ENCODE peak calls at places on chromosomes 7 and 10, in nine cellular contexts. I, W, P, L, H, C, M, O and G are unnamed samples.

GRCh38 chr7:22811746-22812280 is 10.8 kb downstream of the TOMM7 start:
- DNase-seq in I (no peak), W (no peak), P (no peak), L (no peak), H (no peak), C (no peak), M (no peak), O (no peak), G (no peak)

GRCh38 chr10:122642726-122643605 is 56.7 kb downstream of the C10orf120 start:
- DNase-seq in I (no peak), W (no peak), P (no peak), L (no peak), H (no peak), C (no peak), M (peak; percentile 70), O (no peak), G (no peak)

GRCh38 chr7:142812437-142813215 is 41.9 kb downstream of the PRSS2 start:
- DNase-seq in I (no peak), W (no peak), P (no peak), L (no peak), H (no peak), C (no peak), M (no peak), O (no peak), G (no peak)

GRCh38 chr10:110425684-110426293 is 71.9 kb upstream of the DUSP5 start:
- DNase-seq in I (no peak), W (no peak), P (no peak), L (no peak), H (no peak), C (peak; percentile 86), M (no peak), O (no peak), G (no peak)

GRCh38 chr10:70804424-70804814 is 11.3 kb upstream of the SGPL1 start:
- DNase-seq in I (no peak), W (no peak), P (no peak), L (no peak), H (no peak), C (peak; percentile 84), M (no peak), O (no peak), G (no peak)

GRCh38 chr10:62733654-62734293 is 70.7 kb upstream of the ADO start:
- DNase-seq in I (no peak), W (no peak), P (no peak), L (no peak), H (no peak), C (peak; percentile 25), M (no peak), O (no peak), G (peak; percentile 40)

GRCh38 chr10:113000454-113000853 is 50.4 kb downstream of the TCF7L2 start:
- DNase-seq in I (no peak), W (no peak), P (no peak), L (no peak), H (no peak), C (no peak), M (no peak), O (no peak), G (no peak)

GRCh38 chr7:95867309-95867708 is 95.0 kb downstream of the DYNC1I1 start:
- DNase-seq in I (no peak), W (no peak), P (no peak), L (no peak), H (no peak), C (no peak), M (no peak), O (no peak), G (no peak)

GRCh38 chr10:3099291-3100092 is 32.1 kb downstream of the PFKP start:
- DNase-seq in I (no peak), W (no peak), P (no peak), L (peak; percentile 49), H (no peak), C (peak; percentile 81), M (no peak), O (no peak), G (no peak)

GRCh38 chr10:104199567-104199966 is 32.6 kb downstream of the CFAP43 start:
- DNase-seq in I (no peak), W (no peak), P (no peak), L (no peak), H (no peak), C (no peak), M (no peak), O (no peak), G (no peak)

GRCh38 chr7:137976700-137977099 is 25.2 kb downstream of the CREB3L2 start:
- DNase-seq in I (no peak), W (no peak), P (no peak), L (no peak), H (no peak), C (no peak), M (no peak), O (no peak), G (no peak)

GRCh38 chr10:98029149-98030092 is 1.0 kb downstream of the CRTAC1 start:
- DNase-seq in I (no peak), W (no peak), P (no peak), L (no peak), H (no peak), C (no peak), M (no peak), O (no peak), G (no peak)

GRCh38 chr7:144384555-144385245 is 18.8 kb downstream of the NOBOX start:
- DNase-seq in I (peak; percentile 48), W (no peak), P (no peak), L (no peak), H (no peak), C (peak; percentile 70), M (peak; percentile 55), O (no peak), G (no peak)

GRCh38 chr7:150450491-150450992 is at the start of gene GIMAP8:
- DNase-seq in I (no peak), W (peak; percentile 64), P (no peak), L (no peak), H (peak; percentile 49), C (no peak), M (no peak), O (peak; percentile 86), G (no peak)

DNA sequence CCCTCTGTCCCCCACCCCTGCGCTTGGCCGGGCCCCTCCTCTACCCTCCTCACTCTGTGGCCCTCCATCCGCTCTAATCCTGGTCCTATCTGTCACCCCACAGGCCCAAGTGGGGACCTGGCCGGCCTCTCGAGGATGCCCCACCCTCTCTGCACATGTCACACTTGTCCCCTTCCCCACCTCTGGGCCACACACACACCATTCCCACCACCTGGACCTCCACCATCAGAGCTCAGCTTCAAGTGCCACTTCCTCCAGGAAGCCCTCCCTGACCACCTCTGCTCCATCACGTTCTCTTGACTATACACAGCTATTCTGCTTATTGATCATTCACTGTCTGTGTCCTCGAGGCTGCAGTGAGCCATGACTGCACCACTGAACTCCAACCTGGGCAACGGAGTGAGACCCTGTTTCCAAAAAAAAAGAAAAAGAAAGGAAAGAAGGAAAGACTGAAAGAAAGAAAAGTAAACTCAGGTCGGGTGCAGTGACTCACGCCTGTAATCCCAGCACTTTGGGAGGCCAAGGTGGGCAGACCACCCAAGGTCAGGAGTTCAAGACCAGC is 42.3 kb downstream of the TNRC18 start:
- DNase-seq in I (no peak), W (no peak), P (no peak), L (no peak), H (no peak), C (no peak), M (no peak), O (no peak), G (no peak)
- H3K27ac ChIP-seq in I (no peak overlapping the region), W (no peak overlapping the region), P (no peak overlapping the region), L (peak overlapping the region; percentile 22), H (no peak overlapping the region), C (no peak overlapping the region), M (no peak overlapping the region), O (no peak overlapping the region), G (no peak overlapping the region)

GRCh38 chr7:15783971-15784693 is 97.6 kb upstream of the MEOX2 start:
- DNase-seq in I (no peak), W (no peak), P (no peak), L (no peak), H (no peak), C (no peak), M (no peak), O (no peak), G (peak; percentile 18)
- H3K27ac ChIP-seq in I (no peak overlapping the region), W (no peak overlapping the region), P (no peak overlapping the region), L (no peak overlapping the region), H (no peak overlapping the region), C (no peak overlapping the region), M (peak overlapping the region; percentile 29), O (peak overlapping the region; percentile 34), G (peak overlapping the region; percentile 70)

DNA sequence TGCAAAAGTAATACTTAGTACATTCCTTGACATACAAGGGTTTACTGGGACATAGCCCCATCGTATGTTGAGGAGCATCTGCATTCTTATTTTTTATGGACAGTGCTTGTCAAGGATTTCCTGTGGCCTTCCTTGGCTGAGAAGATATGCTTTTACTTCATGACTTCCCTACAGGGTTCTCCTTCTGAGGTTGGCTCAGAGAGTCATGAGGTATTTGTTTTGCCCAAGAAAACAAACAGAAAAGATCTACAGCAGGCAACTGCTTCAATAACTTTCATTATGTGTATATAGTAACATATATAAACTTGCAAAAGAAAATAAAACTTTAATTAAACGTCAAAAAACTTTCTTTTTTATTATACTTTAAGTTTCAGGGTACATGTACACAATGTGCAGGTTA is 577.2 kb upstream of the SEMA3D start:
- DNase-seq in I (no peak), W (no peak), P (no peak), L (no peak), H (no peak), C (no peak), M (no peak), O (no peak), G (no peak)
- H3K27ac ChIP-seq in I (no peak overlapping the region), W (no peak overlapping the region), P (no peak overlapping the region), L (no peak overlapping the region), H (no peak overlapping the region), C (no peak overlapping the region), M (no peak overlapping the region), O (no peak overlapping the region), G (no peak overlapping the region)

GRCh38 chr7:27181795-27182275 is 3.2 kb downstream of the HOXA11 start:
- DNase-seq in I (no peak), W (no peak), P (no peak), L (no peak), H (no peak), C (no peak), M (peak; percentile 72), O (no peak), G (no peak)

GRCh38 chr7:27179503-27180430 is 5.3 kb downstream of the HOXA11 start:
- DNase-seq in I (no peak), W (no peak), P (peak; percentile 88), L (peak; percentile 72), H (no peak), C (peak; percentile 35), M (peak; percentile 91), O (peak; percentile 63), G (peak; percentile 63)

GRCh38 chr7:27180431-27181175 is 4.4 kb downstream of the HOXA11 start:
- DNase-seq in I (no peak), W (no peak), P (no peak), L (no peak), H (no peak), C (no peak), M (peak; percentile 75), O (no peak), G (no peak)

GRCh38 chr7:27182285-27182827 is 2.7 kb downstream of the HOXA11 start:
- DNase-seq in I (no peak), W (no peak), P (no peak), L (no peak), H (no peak), C (no peak), M (peak; percentile 73), O (no peak), G (no peak)

DNA sequence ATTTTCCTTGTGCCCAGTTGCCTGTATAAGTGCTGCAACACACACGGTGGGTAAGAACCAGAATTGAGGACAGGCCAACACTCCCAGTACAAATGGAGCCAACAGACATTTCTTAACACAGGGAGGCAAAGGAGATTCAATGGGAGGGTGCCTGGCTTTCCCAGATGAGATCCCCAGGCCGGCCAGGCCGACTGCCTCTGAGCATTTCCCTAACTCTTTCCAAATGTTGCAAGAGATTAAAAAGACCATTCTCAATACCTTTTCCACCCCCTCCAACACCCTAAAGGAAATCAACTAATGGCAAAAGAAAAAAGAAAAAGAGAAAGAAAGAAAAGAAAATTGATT is 3.9 kb downstream of the HOXA11 start:
- DNase-seq in I (no peak), W (no peak), P (no peak), L (no peak), H (no peak), C (no peak), M (peak; percentile 72), O (no peak), G (no peak)
- H3K27ac ChIP-seq in I (no peak overlapping the region), W (no peak overlapping the region), P (peak overlapping the region; percentile 96), L (no peak overlapping the region), H (no peak overlapping the region), C (no peak overlapping the region), M (no peak overlapping the region), O (no peak overlapping the region), G (no peak overlapping the region)